ENCODE peak calls at places on chromosomes 5 and 9, in seven cellular contexts. One of them, this sample, is unnamed.

GRCh38 chr5:108900668-108901067 is 153.0 kb downstream of the FER start:
- DNase-seq in sigmoid colon: no peak
- DNase-seq in GM13976: no peak
- DNase-seq in adrenal gland: no peak
- DNase-seq in uterus: no peak
- DNase-seq in omental fat pad: no peak
- DNase-seq in AG09309: no peak
- DNase-seq in this sample: no peak

GRCh38 chr5:84635235-84636055 is 250.8 kb upstream of the EDIL3 start:
- DNase-seq in sigmoid colon: no peak
- DNase-seq in GM13976: no peak
- DNase-seq in adrenal gland: no peak
- DNase-seq in uterus: no peak
- DNase-seq in omental fat pad: no peak
- DNase-seq in AG09309: no peak
- DNase-seq in this sample: no peak

GRCh38 chr9:96009690-96010477 is 134.4 kb downstream of the ERCC6L2 start:
- DNase-seq in sigmoid colon: no peak
- DNase-seq in GM13976: peak; percentile 47
- DNase-seq in adrenal gland: no peak
- DNase-seq in uterus: no peak
- DNase-seq in omental fat pad: no peak
- DNase-seq in AG09309: no peak
- DNase-seq in this sample: peak; percentile 50

GRCh38 chr9:33117306-33117705 is 40.8 kb upstream of the SMU1 start:
- DNase-seq in sigmoid colon: no peak
- DNase-seq in GM13976: no peak
- DNase-seq in adrenal gland: no peak
- DNase-seq in uterus: no peak
- DNase-seq in omental fat pad: no peak
- DNase-seq in AG09309: peak; percentile 25
- DNase-seq in this sample: no peak

GRCh38 chr5:60248900-60249299 is 355.4 kb upstream of the PDE4D start:
- DNase-seq in sigmoid colon: no peak
- DNase-seq in GM13976: no peak
- DNase-seq in adrenal gland: peak; percentile 45
- DNase-seq in uterus: no peak
- DNase-seq in omental fat pad: no peak
- DNase-seq in AG09309: no peak
- DNase-seq in this sample: peak; percentile 15

GRCh38 chr5:158492850-158493249 is 606.9 kb downstream of the EBF1 start:
- DNase-seq in sigmoid colon: no peak
- DNase-seq in GM13976: no peak
- DNase-seq in adrenal gland: no peak
- DNase-seq in uterus: no peak
- DNase-seq in omental fat pad: no peak
- DNase-seq in AG09309: peak; percentile 37
- DNase-seq in this sample: no peak

GRCh38 chr9:22217254-22217653 is 208.1 kb upstream of the CDKN2B start:
- DNase-seq in sigmoid colon: no peak
- DNase-seq in GM13976: no peak
- DNase-seq in adrenal gland: no peak
- DNase-seq in uterus: no peak
- DNase-seq in omental fat pad: no peak
- DNase-seq in AG09309: no peak
- DNase-seq in this sample: no peak

GRCh38 chr5:132979367-132979935 is 16.0 kb upstream of the AFF4 start:
- DNase-seq in sigmoid colon: no peak
- DNase-seq in GM13976: no peak
- DNase-seq in adrenal gland: no peak
- DNase-seq in uterus: no peak
- DNase-seq in omental fat pad: no peak
- DNase-seq in AG09309: no peak
- DNase-seq in this sample: no peak

GRCh38 chr9:99172129-99173091 is 49.3 kb downstream of the ALG2 start:
- DNase-seq in sigmoid colon: no peak
- DNase-seq in GM13976: no peak
- DNase-seq in adrenal gland: no peak
- DNase-seq in uterus: no peak
- DNase-seq in omental fat pad: no peak
- DNase-seq in AG09309: no peak
- DNase-seq in this sample: no peak

GRCh38 chr5:172159016-172159415 is 29.0 kb downstream of the STK10 start:
- DNase-seq in sigmoid colon: no peak
- DNase-seq in GM13976: no peak
- DNase-seq in adrenal gland: no peak
- DNase-seq in uterus: no peak
- DNase-seq in omental fat pad: no peak
- DNase-seq in AG09309: no peak
- DNase-seq in this sample: no peak

GRCh38 chr9:133727876-133728441 is 10.2 kb downstream of the SARDH start:
- DNase-seq in sigmoid colon: peak; percentile 59
- DNase-seq in GM13976: no peak
- DNase-seq in adrenal gland: no peak
- DNase-seq in uterus: peak; percentile 12
- DNase-seq in omental fat pad: peak; percentile 20
- DNase-seq in AG09309: no peak
- DNase-seq in this sample: no peak

GRCh38 chr9:130331573-130331972 is 66.0 kb downstream of the HMCN2 start:
- DNase-seq in sigmoid colon: peak; percentile 96
- DNase-seq in GM13976: no peak
- DNase-seq in adrenal gland: no peak
- DNase-seq in uterus: peak; percentile 89
- DNase-seq in omental fat pad: no peak
- DNase-seq in AG09309: peak; percentile 3
- DNase-seq in this sample: no peak

GRCh38 chr5:172452398-172453205 is 1.7 kb downstream of the SH3PXD2B start:
- DNase-seq in sigmoid colon: peak; percentile 80
- DNase-seq in GM13976: no peak
- DNase-seq in adrenal gland: peak; percentile 75
- DNase-seq in uterus: no peak
- DNase-seq in omental fat pad: no peak
- DNase-seq in AG09309: peak; percentile 39
- DNase-seq in this sample: no peak

GRCh38 chr5:73031839-73032238 is 76.0 kb downstream of the FCHO2 start:
- DNase-seq in sigmoid colon: no peak
- DNase-seq in GM13976: no peak
- DNase-seq in adrenal gland: peak; percentile 7
- DNase-seq in uterus: no peak
- DNase-seq in omental fat pad: no peak
- DNase-seq in AG09309: peak; percentile 45
- DNase-seq in this sample: no peak

GRCh38 chr9:127763918-127764384 is 14.5 kb downstream of the SH2D3C start:
- DNase-seq in sigmoid colon: no peak
- DNase-seq in GM13976: peak; percentile 66
- DNase-seq in adrenal gland: peak; percentile 70
- DNase-seq in uterus: no peak
- DNase-seq in omental fat pad: no peak
- DNase-seq in AG09309: no peak
- DNase-seq in this sample: no peak

GRCh38 chr9:98086461-98086860 is 29.9 kb downstream of the NANS start:
- DNase-seq in sigmoid colon: no peak
- DNase-seq in GM13976: no peak
- DNase-seq in adrenal gland: no peak
- DNase-seq in uterus: no peak
- DNase-seq in omental fat pad: no peak
- DNase-seq in AG09309: no peak
- DNase-seq in this sample: no peak

GRCh38 chr9:98085058-98085457 is 28.5 kb downstream of the NANS start:
- DNase-seq in sigmoid colon: no peak
- DNase-seq in GM13976: no peak
- DNase-seq in adrenal gland: no peak
- DNase-seq in uterus: no peak
- DNase-seq in omental fat pad: no peak
- DNase-seq in AG09309: no peak
- DNase-seq in this sample: no peak

GRCh38 chr9:98084396-98084795 is 27.9 kb downstream of the NANS start:
- DNase-seq in sigmoid colon: no peak
- DNase-seq in GM13976: no peak
- DNase-seq in adrenal gland: no peak
- DNase-seq in uterus: no peak
- DNase-seq in omental fat pad: no peak
- DNase-seq in AG09309: no peak
- DNase-seq in this sample: no peak

GRCh38 chr9:98085955-98086354 is 29.4 kb downstream of the NANS start:
- DNase-seq in sigmoid colon: no peak
- DNase-seq in GM13976: no peak
- DNase-seq in adrenal gland: no peak
- DNase-seq in uterus: no peak
- DNase-seq in omental fat pad: no peak
- DNase-seq in AG09309: no peak
- DNase-seq in this sample: no peak

GRCh38 chr9:98087420-98088354 is 31.2 kb downstream of the NANS start:
- DNase-seq in sigmoid colon: peak; percentile 69
- DNase-seq in GM13976: peak; percentile 67
- DNase-seq in adrenal gland: peak; percentile 16
- DNase-seq in uterus: peak; percentile 22
- DNase-seq in omental fat pad: no peak
- DNase-seq in AG09309: no peak
- DNase-seq in this sample: no peak
- TF ChIP-seq CTCF in sigmoid colon: no peak
- TF ChIP-seq CTCF in GM13976: no peak
- TF ChIP-seq CTCF in adrenal gland: no peak
- TF ChIP-seq CTCF in uterus: no peak
- TF ChIP-seq CTCF in omental fat pad: no peak
- TF ChIP-seq CTCF in AG09309: no peak
- TF ChIP-seq CTCF in this sample: no peak

DNA sequence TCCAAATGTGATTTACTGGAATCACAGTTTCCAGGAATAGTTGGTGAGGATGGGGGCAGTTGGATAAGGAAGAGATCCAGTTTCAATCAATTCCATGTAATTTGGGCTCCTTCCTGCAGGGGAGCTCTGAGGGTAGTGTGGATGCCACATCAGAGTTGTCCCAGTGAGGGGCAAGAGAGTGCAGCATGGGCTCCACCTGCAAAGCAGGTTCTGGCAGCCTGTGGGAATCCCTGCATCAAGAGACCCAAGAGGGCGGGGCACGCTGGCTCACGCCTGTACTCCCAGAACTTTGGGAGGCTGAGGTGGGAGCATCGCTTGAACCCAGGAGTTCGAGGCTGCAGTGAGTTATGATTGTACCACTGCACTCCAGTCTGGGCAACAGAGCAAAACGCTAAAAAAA is 188.5 kb downstream of the CACNA1B start:
- DNase-seq in sigmoid colon: no peak
- DNase-seq in GM13976: no peak
- DNase-seq in adrenal gland: no peak
- DNase-seq in uterus: no peak
- DNase-seq in omental fat pad: no peak
- DNase-seq in AG09309: no peak
- DNase-seq in this sample: no peak
- TF ChIP-seq CTCF in sigmoid colon: no peak
- TF ChIP-seq CTCF in GM13976: no peak
- TF ChIP-seq CTCF in adrenal gland: no peak
- TF ChIP-seq CTCF in uterus: no peak
- TF ChIP-seq CTCF in omental fat pad: no peak
- TF ChIP-seq CTCF in AG09309: no peak
- TF ChIP-seq CTCF in this sample: no peak

GRCh38 chr5:140169410-140169809 is 5.6 kb upstream of the CYSTM1 start:
- DNase-seq in sigmoid colon: no peak
- DNase-seq in GM13976: no peak
- DNase-seq in adrenal gland: no peak
- DNase-seq in uterus: no peak
- DNase-seq in omental fat pad: no peak
- DNase-seq in AG09309: no peak
- DNase-seq in this sample: no peak
- TF ChIP-seq CTCF in sigmoid colon: no peak
- TF ChIP-seq CTCF in GM13976: no peak
- TF ChIP-seq CTCF in adrenal gland: peak; percentile 27
- TF ChIP-seq CTCF in uterus: no peak
- TF ChIP-seq CTCF in omental fat pad: no peak
- TF ChIP-seq CTCF in AG09309: no peak
- TF ChIP-seq CTCF in this sample: no peak

GRCh38 chr5:139038618-139039305 is 159.4 kb downstream of the SIL1 start:
- DNase-seq in sigmoid colon: no peak
- DNase-seq in GM13976: no peak
- DNase-seq in adrenal gland: no peak
- DNase-seq in uterus: no peak
- DNase-seq in omental fat pad: no peak
- DNase-seq in AG09309: no peak
- DNase-seq in this sample: no peak
- TF ChIP-seq CTCF in sigmoid colon: no peak
- TF ChIP-seq CTCF in GM13976: no peak
- TF ChIP-seq CTCF in adrenal gland: no peak
- TF ChIP-seq CTCF in uterus: no peak
- TF ChIP-seq CTCF in omental fat pad: no peak
- TF ChIP-seq CTCF in AG09309: no peak
- TF ChIP-seq CTCF in this sample: no peak